ENCODE peak calls at places on chromosomes 5 and 9, in six cellular contexts. S, M, Z, E, F and V are unnamed samples.

GRCh38 chr5:135543151-135543818 is 7.5 kb upstream of the NEUROG1 start:
- DNase-seq in E (peak), S (no peak), F (no peak), Z (no peak), M (no peak), V (no peak)

GRCh38 chr5:170818222-170818621 is 34.7 kb downstream of the GABRP start:
- DNase-seq in S (no peak), E (no peak), Z (no peak), M (no peak), F (no peak), V (no peak)

GRCh38 chr5:113273949-113274348 is 160.8 kb downstream of the TSSK1B start:
- DNase-seq in F (no peak), M (no peak), S (no peak), Z (no peak), E (no peak), V (no peak)

GRCh38 chr5:53594419-53594818 is 34.0 kb downstream of the NDUFS4 start:
- DNase-seq in Z (no peak), E (no peak), F (no peak), M (no peak), S (no peak), V (no peak)

GRCh38 chr9:69023650-69024049 is 9.7 kb upstream of the PRKACG start:
- DNase-seq in Z (no peak), E (no peak), M (no peak), S (no peak), F (no peak), V (no peak)

GRCh38 chr5:24823625-24824024 is 178.8 kb upstream of the CDH10 start:
- DNase-seq in M (no peak), F (no peak), S (no peak), Z (no peak), E (no peak), V (no peak)

GRCh38 chr5:143238620-143239019 is 164.9 kb downstream of the NR3C1 start:
- DNase-seq in M (no peak), F (no peak), S (no peak), E (no peak), Z (no peak), V (no peak)

GRCh38 chr9:123073991-123074422 is 40.5 kb downstream of the GPR21 start:
- DNase-seq in Z (no peak), F (no peak), S (no peak), M (no peak), E (no peak), V (no peak)

GRCh38 chr9:70398145-70398556 is 16.3 kb downstream of the KLF9 start:
- DNase-seq in F (peak), E (no peak), S (no peak), M (no peak), Z (no peak), V (no peak)

GRCh38 chr5:126939887-126940286 is 90.5 kb downstream of the MARCHF3 start:
- DNase-seq in F (no peak), M (no peak), E (no peak), Z (no peak), S (no peak), V (no peak)

GRCh38 chr5:1255081-1255561 is 29.9 kb downstream of the SLC6A18 start:
- DNase-seq in F (peak), S (peak), M (no peak), Z (no peak), E (peak), V (no peak)

GRCh38 chr5:175686826-175687225 is 29.0 kb downstream of the HRH2 start:
- DNase-seq in M (no peak), F (no peak), S (no peak), E (no peak), Z (no peak), V (no peak)

GRCh38 chr9:106920091-106920490 is 57.1 kb downstream of the ZNF462 start:
- DNase-seq in Z (no peak), S (no peak), F (no peak), M (no peak), E (no peak), V (no peak)

GRCh38 chr9:93480262-93480661 is 26.9 kb upstream of the FAM120AOS start:
- DNase-seq in E (no peak), S (no peak), Z (no peak), M (no peak), F (no peak), V (no peak)

GRCh38 chr5:16412556-16412955 is 53.0 kb downstream of the ZNF622 start:
- DNase-seq in E (no peak), S (no peak), Z (no peak), M (no peak), F (no peak), V (no peak)

GRCh38 chr9:16207161-16207560 is 654.3 kb downstream of the CCDC171 start:
- DNase-seq in F (no peak), S (no peak), E (peak), M (no peak), Z (peak), V (no peak)

GRCh38 chr9:98280574-98280973 is 25.1 kb upstream of the TBC1D2 start:
- DNase-seq in E (no peak), S (no peak), F (no peak), Z (no peak), M (no peak), V (no peak)

GRCh38 chr5:116571568-116572321 is 2.9 kb downstream of the SEMA6A start:
- DNase-seq in S (no peak), F (no peak), Z (no peak), M (no peak), E (no peak), V (peak)

GRCh38 chr9:13480688-13481087 is 201.2 kb upstream of the MPDZ start:
- DNase-seq in M (no peak), F (no peak), E (no peak), S (no peak), Z (no peak), V (no peak)

GRCh38 chr9:82271099-82271498 is 282.5 kb downstream of the SPATA31D1 start:
- DNase-seq in S (no peak), E (no peak), M (no peak), Z (no peak), F (no peak), V (no peak)

GRCh38 chr9:135220601-135221575 is 133.4 kb downstream of the OLFM1 start:
- DNase-seq in S (no peak), Z (no peak), E (no peak), F (no peak), M (no peak), V (no peak)

GRCh38 chr5:158056426-158056825 is 197.5 kb upstream of the CLINT1 start:
- DNase-seq in F (no peak), Z (no peak), M (no peak), S (no peak), E (no peak), V (no peak)

GRCh38 chr5:15959560-15960164 is 219.9 kb downstream of the MARCHF11 start:
- DNase-seq in S (no peak), Z (no peak), F (no peak), M (no peak), E (no peak), V (peak)

GRCh38 chr9:126664893-126665695 is 51.4 kb downstream of the LMX1B start:
- DNase-seq in M (no peak), F (no peak), S (no peak), Z (no peak), E (no peak), V (no peak)

GRCh38 chr5:129049116-129049515 is 45.4 kb upstream of the ISOC1 start:
- DNase-seq in Z (no peak), S (no peak), M (no peak), F (no peak), E (no peak), V (no peak)

GRCh38 chr5:82147860-82148573 is 130.1 kb downstream of the RPS23 start:
- DNase-seq in M (no peak), E (no peak), Z (no peak), F (no peak), S (no peak), V (no peak)

GRCh38 chr9:88959727-88960469 is 31.4 kb upstream of the S1PR3 start:
- DNase-seq in S (no peak), Z (no peak), M (no peak), E (no peak), F (no peak), V (no peak)

GRCh38 chr9:34185778-34186551 is 7.1 kb downstream of the UBAP1 start:
- DNase-seq in S (no peak), Z (no peak), M (no peak), F (no peak), E (no peak), V (no peak)